ENCODE peak calls at places on chromosomes 12 and 14, in eight cellular contexts. One of them, this sample, is unnamed.

GRCh38 chr12:118050972-118051910 is 9.7 kb downstream of the WSB2 start:
- DNase-seq in NCI-H345: no peak
- DNase-seq in T-helper 2 cell: no peak
- DNase-seq in CD8-positive, alpha-beta T cell: no peak
- DNase-seq in NCI-H1417: no peak
- DNase-seq in activated CD4-positive, alpha-beta T cell treated with anti-CD3 and anti-CD28 coated beads for 36 hours: no peak
- DNase-seq in DMS79: no peak
- DNase-seq in prostate gland: no peak
- DNase-seq in this sample: no peak

GRCh38 chr12:47216150-47216677 is 136.5 kb upstream of the AMIGO2 start:
- DNase-seq in prostate gland: no peak
- DNase-seq in NCI-H1417: no peak
- DNase-seq in DMS79: no peak
- DNase-seq in CD8-positive, alpha-beta T cell: peak
- DNase-seq in T-helper 2 cell: peak
- DNase-seq in NCI-H345: no peak
- DNase-seq in activated CD4-positive, alpha-beta T cell treated with anti-CD3 and anti-CD28 coated beads for 36 hours: peak
- DNase-seq in this sample: peak

GRCh38 chr12:25977047-25977446 is 18.6 kb downstream of the RASSF8 start:
- DNase-seq in NCI-H345: no peak
- DNase-seq in activated CD4-positive, alpha-beta T cell treated with anti-CD3 and anti-CD28 coated beads for 36 hours: no peak
- DNase-seq in prostate gland: no peak
- DNase-seq in T-helper 2 cell: no peak
- DNase-seq in CD8-positive, alpha-beta T cell: no peak
- DNase-seq in NCI-H1417: no peak
- DNase-seq in DMS79: no peak
- DNase-seq in this sample: no peak

GRCh38 chr12:75606146-75606545 is 94.7 kb upstream of the KRR1 start:
- DNase-seq in activated CD4-positive, alpha-beta T cell treated with anti-CD3 and anti-CD28 coated beads for 36 hours: no peak
- DNase-seq in prostate gland: no peak
- DNase-seq in T-helper 2 cell: no peak
- DNase-seq in CD8-positive, alpha-beta T cell: no peak
- DNase-seq in NCI-H1417: no peak
- DNase-seq in DMS79: no peak
- DNase-seq in NCI-H345: no peak
- DNase-seq in this sample: no peak

GRCh38 chr14:91398192-91398591 is 19.4 kb downstream of the CCDC88C start:
- DNase-seq in NCI-H345: no peak
- DNase-seq in T-helper 2 cell: no peak
- DNase-seq in CD8-positive, alpha-beta T cell: no peak
- DNase-seq in activated CD4-positive, alpha-beta T cell treated with anti-CD3 and anti-CD28 coated beads for 36 hours: no peak
- DNase-seq in NCI-H1417: no peak
- DNase-seq in prostate gland: no peak
- DNase-seq in DMS79: no peak
- DNase-seq in this sample: no peak

GRCh38 chr14:34087556-34087955 is 136.7 kb upstream of the EGLN3 start:
- DNase-seq in activated CD4-positive, alpha-beta T cell treated with anti-CD3 and anti-CD28 coated beads for 36 hours: no peak
- DNase-seq in prostate gland: no peak
- DNase-seq in CD8-positive, alpha-beta T cell: no peak
- DNase-seq in NCI-H1417: no peak
- DNase-seq in T-helper 2 cell: no peak
- DNase-seq in DMS79: no peak
- DNase-seq in NCI-H345: no peak
- DNase-seq in this sample: no peak

GRCh38 chr14:92513966-92514843 is 624 bp downstream of the RIN3 start:
- DNase-seq in NCI-H345: no peak
- DNase-seq in T-helper 2 cell: no peak
- DNase-seq in prostate gland: no peak
- DNase-seq in NCI-H1417: no peak
- DNase-seq in CD8-positive, alpha-beta T cell: peak
- DNase-seq in activated CD4-positive, alpha-beta T cell treated with anti-CD3 and anti-CD28 coated beads for 36 hours: peak
- DNase-seq in DMS79: no peak
- DNase-seq in this sample: no peak

GRCh38 chr12:109239691-109240090 is 69.4 kb downstream of the FOXN4 start:
- DNase-seq in DMS79: no peak
- DNase-seq in T-helper 2 cell: no peak
- DNase-seq in NCI-H345: no peak
- DNase-seq in CD8-positive, alpha-beta T cell: no peak
- DNase-seq in NCI-H1417: no peak
- DNase-seq in activated CD4-positive, alpha-beta T cell treated with anti-CD3 and anti-CD28 coated beads for 36 hours: no peak
- DNase-seq in prostate gland: no peak
- DNase-seq in this sample: no peak

GRCh38 chr12:21913823-21914222 is 27.4 kb downstream of the ABCC9 start:
- DNase-seq in T-helper 2 cell: no peak
- DNase-seq in NCI-H345: no peak
- DNase-seq in CD8-positive, alpha-beta T cell: no peak
- DNase-seq in prostate gland: no peak
- DNase-seq in activated CD4-positive, alpha-beta T cell treated with anti-CD3 and anti-CD28 coated beads for 36 hours: no peak
- DNase-seq in DMS79: no peak
- DNase-seq in NCI-H1417: no peak
- DNase-seq in this sample: no peak

GRCh38 chr14:26008290-26008689 is 589.5 kb downstream of the NOVA1 start:
- DNase-seq in DMS79: no peak
- DNase-seq in NCI-H345: no peak
- DNase-seq in T-helper 2 cell: no peak
- DNase-seq in NCI-H1417: no peak
- DNase-seq in prostate gland: no peak
- DNase-seq in CD8-positive, alpha-beta T cell: no peak
- DNase-seq in activated CD4-positive, alpha-beta T cell treated with anti-CD3 and anti-CD28 coated beads for 36 hours: no peak
- DNase-seq in this sample: no peak

GRCh38 chr12:119167904-119168303 is 10.8 kb upstream of the HSPB8 start:
- DNase-seq in NCI-H1417: no peak
- DNase-seq in DMS79: no peak
- DNase-seq in prostate gland: no peak
- DNase-seq in T-helper 2 cell: no peak
- DNase-seq in CD8-positive, alpha-beta T cell: no peak
- DNase-seq in NCI-H345: no peak
- DNase-seq in activated CD4-positive, alpha-beta T cell treated with anti-CD3 and anti-CD28 coated beads for 36 hours: no peak
- DNase-seq in this sample: no peak

GRCh38 chr14:64680013-64680674 is 24.1 kb upstream of the PLEKHG3 start:
- DNase-seq in prostate gland: peak
- DNase-seq in NCI-H345: peak
- DNase-seq in DMS79: peak
- DNase-seq in activated CD4-positive, alpha-beta T cell treated with anti-CD3 and anti-CD28 coated beads for 36 hours: no peak
- DNase-seq in CD8-positive, alpha-beta T cell: no peak
- DNase-seq in NCI-H1417: no peak
- DNase-seq in T-helper 2 cell: no peak
- DNase-seq in this sample: no peak

GRCh38 chr12:116528498-116528897 is 30.7 kb upstream of the MAP1LC3B2 start:
- DNase-seq in NCI-H1417: no peak
- DNase-seq in CD8-positive, alpha-beta T cell: no peak
- DNase-seq in DMS79: no peak
- DNase-seq in prostate gland: no peak
- DNase-seq in T-helper 2 cell: no peak
- DNase-seq in activated CD4-positive, alpha-beta T cell treated with anti-CD3 and anti-CD28 coated beads for 36 hours: no peak
- DNase-seq in NCI-H345: no peak
- DNase-seq in this sample: no peak

GRCh38 chr12:51923506-51924365 is 16.4 kb downstream of the ACVRL1 start:
- DNase-seq in CD8-positive, alpha-beta T cell: peak
- DNase-seq in DMS79: no peak
- DNase-seq in T-helper 2 cell: peak
- DNase-seq in prostate gland: no peak
- DNase-seq in activated CD4-positive, alpha-beta T cell treated with anti-CD3 and anti-CD28 coated beads for 36 hours: peak
- DNase-seq in NCI-H1417: no peak
- DNase-seq in NCI-H345: no peak
- DNase-seq in this sample: peak

GRCh38 chr12:89863968-89864367 is 155.3 kb upstream of the ATP2B1 start:
- DNase-seq in DMS79: no peak
- DNase-seq in prostate gland: no peak
- DNase-seq in NCI-H1417: peak
- DNase-seq in CD8-positive, alpha-beta T cell: no peak
- DNase-seq in NCI-H345: peak
- DNase-seq in activated CD4-positive, alpha-beta T cell treated with anti-CD3 and anti-CD28 coated beads for 36 hours: no peak
- DNase-seq in T-helper 2 cell: peak
- DNase-seq in this sample: no peak

GRCh38 chr12:81284137-81284536 is 206.3 kb downstream of the ACSS3 start:
- DNase-seq in NCI-H345: no peak
- DNase-seq in T-helper 2 cell: no peak
- DNase-seq in NCI-H1417: no peak
- DNase-seq in prostate gland: no peak
- DNase-seq in activated CD4-positive, alpha-beta T cell treated with anti-CD3 and anti-CD28 coated beads for 36 hours: no peak
- DNase-seq in CD8-positive, alpha-beta T cell: no peak
- DNase-seq in DMS79: no peak
- DNase-seq in this sample: no peak

GRCh38 chr12:116382456-116382902 is 105.0 kb upstream of the MED13L start:
- DNase-seq in NCI-H345: no peak
- DNase-seq in prostate gland: no peak
- DNase-seq in T-helper 2 cell: no peak
- DNase-seq in CD8-positive, alpha-beta T cell: no peak
- DNase-seq in activated CD4-positive, alpha-beta T cell treated with anti-CD3 and anti-CD28 coated beads for 36 hours: no peak
- DNase-seq in NCI-H1417: no peak
- DNase-seq in DMS79: no peak
- DNase-seq in this sample: no peak

GRCh38 chr12:59559702-59560101 is 36.1 kb upstream of the SLC16A7 start:
- DNase-seq in activated CD4-positive, alpha-beta T cell treated with anti-CD3 and anti-CD28 coated beads for 36 hours: no peak
- DNase-seq in DMS79: no peak
- DNase-seq in prostate gland: no peak
- DNase-seq in CD8-positive, alpha-beta T cell: no peak
- DNase-seq in T-helper 2 cell: no peak
- DNase-seq in NCI-H345: no peak
- DNase-seq in NCI-H1417: no peak
- DNase-seq in this sample: no peak

GRCh38 chr14:50954811-50955372 is 10.6 kb upstream of the PYGL start:
- DNase-seq in NCI-H1417: no peak
- DNase-seq in NCI-H345: peak
- DNase-seq in prostate gland: no peak
- DNase-seq in activated CD4-positive, alpha-beta T cell treated with anti-CD3 and anti-CD28 coated beads for 36 hours: no peak
- DNase-seq in T-helper 2 cell: peak
- DNase-seq in DMS79: peak
- DNase-seq in CD8-positive, alpha-beta T cell: no peak
- DNase-seq in this sample: no peak

GRCh38 chr12:53737951-53738833 is 10.9 kb upstream of the CALCOCO1 start:
- DNase-seq in DMS79: no peak
- DNase-seq in T-helper 2 cell: no peak
- DNase-seq in CD8-positive, alpha-beta T cell: peak
- DNase-seq in NCI-H1417: peak
- DNase-seq in activated CD4-positive, alpha-beta T cell treated with anti-CD3 and anti-CD28 coated beads for 36 hours: peak
- DNase-seq in prostate gland: no peak
- DNase-seq in NCI-H345: no peak
- DNase-seq in this sample: no peak